ENCODE peak calls at places on chromosomes 4 and X, in six cellular contexts. One of them, this sample, is unnamed.

GRCh38 chr4:102815981-102816380 is 11.4 kb downstream of the UBE2D3 start:
- DNase-seq in fibroblast of pulmonary artery: peak
- DNase-seq in cardiac muscle cell: peak
- DNase-seq in fibroblast of mammary gland: peak
- DNase-seq in breast epithelium: no peak
- DNase-seq in lower leg skin: no peak
- DNase-seq in this sample: no peak

GRCh38 chr4:44671636-44672035 is 6.6 kb upstream of the GUF1 start:
- DNase-seq in lower leg skin: no peak
- DNase-seq in breast epithelium: no peak
- DNase-seq in fibroblast of pulmonary artery: no peak
- DNase-seq in fibroblast of mammary gland: no peak
- DNase-seq in cardiac muscle cell: no peak
- DNase-seq in this sample: no peak

GRCh38 chrX:129759576-129760061 is 20.1 kb upstream of the SASH3 start:
- DNase-seq in cardiac muscle cell: peak
- DNase-seq in fibroblast of pulmonary artery: peak
- DNase-seq in breast epithelium: peak
- DNase-seq in fibroblast of mammary gland: peak
- DNase-seq in lower leg skin: no peak
- DNase-seq in this sample: no peak

GRCh38 chr4:51880016-51880915 is 37.3 kb downstream of the DCUN1D4 start:
- DNase-seq in breast epithelium: no peak
- DNase-seq in fibroblast of pulmonary artery: no peak
- DNase-seq in cardiac muscle cell: no peak
- DNase-seq in lower leg skin: no peak
- DNase-seq in fibroblast of mammary gland: peak
- DNase-seq in this sample: no peak

GRCh38 chr4:145808021-145808650 is 128.2 kb downstream of the C4orf51 start:
- DNase-seq in breast epithelium: no peak
- DNase-seq in lower leg skin: no peak
- DNase-seq in cardiac muscle cell: peak
- DNase-seq in fibroblast of pulmonary artery: peak
- DNase-seq in fibroblast of mammary gland: peak
- DNase-seq in this sample: no peak

GRCh38 chr4:88017516-88018302 is 10.3 kb downstream of the PKD2 start:
- DNase-seq in lower leg skin: no peak
- DNase-seq in cardiac muscle cell: peak
- DNase-seq in fibroblast of pulmonary artery: peak
- DNase-seq in breast epithelium: no peak
- DNase-seq in fibroblast of mammary gland: peak
- DNase-seq in this sample: no peak

GRCh38 chr4:145709336-145709735 is 29.4 kb downstream of the C4orf51 start:
- DNase-seq in lower leg skin: no peak
- DNase-seq in fibroblast of pulmonary artery: no peak
- DNase-seq in breast epithelium: peak
- DNase-seq in fibroblast of mammary gland: no peak
- DNase-seq in cardiac muscle cell: no peak
- DNase-seq in this sample: no peak

GRCh38 chrX:46991664-46992063 is 79.4 kb downstream of the JADE3 start:
- DNase-seq in cardiac muscle cell: no peak
- DNase-seq in lower leg skin: no peak
- DNase-seq in fibroblast of pulmonary artery: no peak
- DNase-seq in breast epithelium: no peak
- DNase-seq in fibroblast of mammary gland: no peak
- DNase-seq in this sample: no peak

GRCh38 chr4:92235741-92236140 is 68.0 kb upstream of the GRID2 start:
- DNase-seq in breast epithelium: no peak
- DNase-seq in lower leg skin: no peak
- DNase-seq in cardiac muscle cell: peak
- DNase-seq in fibroblast of pulmonary artery: peak
- DNase-seq in fibroblast of mammary gland: no peak
- DNase-seq in this sample: no peak

GRCh38 chr4:161522031-161522430 is 641.8 kb downstream of the FSTL5 start:
- DNase-seq in fibroblast of pulmonary artery: peak
- DNase-seq in cardiac muscle cell: peak
- DNase-seq in breast epithelium: no peak
- DNase-seq in fibroblast of mammary gland: no peak
- DNase-seq in lower leg skin: no peak
- DNase-seq in this sample: no peak

GRCh38 chr4:75289843-75290616 is 224.2 kb downstream of the RCHY1 start:
- DNase-seq in fibroblast of mammary gland: peak
- DNase-seq in breast epithelium: no peak
- DNase-seq in lower leg skin: no peak
- DNase-seq in cardiac muscle cell: peak
- DNase-seq in fibroblast of pulmonary artery: peak
- DNase-seq in this sample: no peak

GRCh38 chr4:102778720-102779119 is 18.0 kb upstream of the MANBA start:
- DNase-seq in fibroblast of mammary gland: no peak
- DNase-seq in cardiac muscle cell: no peak
- DNase-seq in breast epithelium: no peak
- DNase-seq in fibroblast of pulmonary artery: no peak
- DNase-seq in lower leg skin: no peak
- DNase-seq in this sample: no peak

GRCh38 chrX:10178866-10179463 is 22.2 kb downstream of the CLCN4 start:
- DNase-seq in fibroblast of pulmonary artery: no peak
- DNase-seq in cardiac muscle cell: no peak
- DNase-seq in breast epithelium: no peak
- DNase-seq in fibroblast of mammary gland: no peak
- DNase-seq in lower leg skin: no peak
- DNase-seq in this sample: no peak

GRCh38 chr4:143986173-143986572 is 33.0 kb downstream of the GYPB start:
- DNase-seq in fibroblast of pulmonary artery: no peak
- DNase-seq in cardiac muscle cell: no peak
- DNase-seq in fibroblast of mammary gland: no peak
- DNase-seq in lower leg skin: no peak
- DNase-seq in breast epithelium: no peak
- DNase-seq in this sample: no peak

GRCh38 chrX:121642415-121642814 is 595.0 kb downstream of the GLUD2 start:
- DNase-seq in cardiac muscle cell: peak
- DNase-seq in fibroblast of pulmonary artery: peak
- DNase-seq in fibroblast of mammary gland: peak
- DNase-seq in breast epithelium: no peak
- DNase-seq in lower leg skin: no peak
- DNase-seq in this sample: no peak

GRCh38 chr4:28435346-28435745 is 1574.7 kb downstream of the STIM2 start:
- DNase-seq in fibroblast of mammary gland: peak
- DNase-seq in lower leg skin: no peak
- DNase-seq in cardiac muscle cell: no peak
- DNase-seq in fibroblast of pulmonary artery: no peak
- DNase-seq in breast epithelium: no peak
- DNase-seq in this sample: no peak

GRCh38 chrX:78625292-78625909 is 33.7 kb downstream of the RTL3 start:
- DNase-seq in lower leg skin: no peak
- DNase-seq in cardiac muscle cell: no peak
- DNase-seq in breast epithelium: no peak
- DNase-seq in fibroblast of mammary gland: no peak
- DNase-seq in fibroblast of pulmonary artery: no peak
- DNase-seq in this sample: no peak

GRCh38 chrX:41302293-41302868 is 31.6 kb upstream of the DDX3X start:
- DNase-seq in fibroblast of mammary gland: no peak
- DNase-seq in breast epithelium: no peak
- DNase-seq in cardiac muscle cell: no peak
- DNase-seq in fibroblast of pulmonary artery: no peak
- DNase-seq in lower leg skin: no peak
- DNase-seq in this sample: no peak

GRCh38 chrX:115642895-115643530 is 82.0 kb downstream of the PLS3 start:
- DNase-seq in cardiac muscle cell: peak
- DNase-seq in fibroblast of pulmonary artery: peak
- DNase-seq in breast epithelium: no peak
- DNase-seq in lower leg skin: no peak
- DNase-seq in fibroblast of mammary gland: peak
- DNase-seq in this sample: peak

GRCh38 chrX:71664889-71665491 is 2.4 kb upstream of the LOC101059915 start:
- DNase-seq in fibroblast of mammary gland: no peak
- DNase-seq in lower leg skin: peak
- DNase-seq in cardiac muscle cell: peak
- DNase-seq in fibroblast of pulmonary artery: no peak
- DNase-seq in breast epithelium: no peak
- DNase-seq in this sample: no peak

GRCh38 chrX:109740076-109740809 is 7.2 kb upstream of the ACSL4 start:
- DNase-seq in fibroblast of mammary gland: peak
- DNase-seq in cardiac muscle cell: peak
- DNase-seq in fibroblast of pulmonary artery: peak
- DNase-seq in lower leg skin: no peak
- DNase-seq in breast epithelium: peak
- DNase-seq in this sample: no peak

GRCh38 chr4:337932-338758 is 531 bp downstream of the ZNF141 start:
- DNase-seq in breast epithelium: peak
- DNase-seq in lower leg skin: peak
- DNase-seq in fibroblast of mammary gland: peak
- DNase-seq in cardiac muscle cell: peak
- DNase-seq in fibroblast of pulmonary artery: peak
- DNase-seq in this sample: no peak

GRCh38 chr4:181176306-181176705 is 1066.9 kb upstream of the TENM3 start:
- DNase-seq in cardiac muscle cell: no peak
- DNase-seq in breast epithelium: no peak
- DNase-seq in fibroblast of mammary gland: peak
- DNase-seq in fibroblast of pulmonary artery: no peak
- DNase-seq in lower leg skin: no peak
- DNase-seq in this sample: no peak

GRCh38 chr4:19382993-19383392 is 868.7 kb upstream of the SLIT2 start:
- DNase-seq in fibroblast of mammary gland: peak
- DNase-seq in lower leg skin: no peak
- DNase-seq in breast epithelium: no peak
- DNase-seq in fibroblast of pulmonary artery: peak
- DNase-seq in cardiac muscle cell: no peak
- DNase-seq in this sample: no peak

GRCh38 chr4:98574816-98575215 is 83.6 kb downstream of the TSPAN5 start:
- DNase-seq in lower leg skin: no peak
- DNase-seq in cardiac muscle cell: no peak
- DNase-seq in fibroblast of mammary gland: no peak
- DNase-seq in fibroblast of pulmonary artery: no peak
- DNase-seq in breast epithelium: no peak
- DNase-seq in this sample: no peak

DNA sequence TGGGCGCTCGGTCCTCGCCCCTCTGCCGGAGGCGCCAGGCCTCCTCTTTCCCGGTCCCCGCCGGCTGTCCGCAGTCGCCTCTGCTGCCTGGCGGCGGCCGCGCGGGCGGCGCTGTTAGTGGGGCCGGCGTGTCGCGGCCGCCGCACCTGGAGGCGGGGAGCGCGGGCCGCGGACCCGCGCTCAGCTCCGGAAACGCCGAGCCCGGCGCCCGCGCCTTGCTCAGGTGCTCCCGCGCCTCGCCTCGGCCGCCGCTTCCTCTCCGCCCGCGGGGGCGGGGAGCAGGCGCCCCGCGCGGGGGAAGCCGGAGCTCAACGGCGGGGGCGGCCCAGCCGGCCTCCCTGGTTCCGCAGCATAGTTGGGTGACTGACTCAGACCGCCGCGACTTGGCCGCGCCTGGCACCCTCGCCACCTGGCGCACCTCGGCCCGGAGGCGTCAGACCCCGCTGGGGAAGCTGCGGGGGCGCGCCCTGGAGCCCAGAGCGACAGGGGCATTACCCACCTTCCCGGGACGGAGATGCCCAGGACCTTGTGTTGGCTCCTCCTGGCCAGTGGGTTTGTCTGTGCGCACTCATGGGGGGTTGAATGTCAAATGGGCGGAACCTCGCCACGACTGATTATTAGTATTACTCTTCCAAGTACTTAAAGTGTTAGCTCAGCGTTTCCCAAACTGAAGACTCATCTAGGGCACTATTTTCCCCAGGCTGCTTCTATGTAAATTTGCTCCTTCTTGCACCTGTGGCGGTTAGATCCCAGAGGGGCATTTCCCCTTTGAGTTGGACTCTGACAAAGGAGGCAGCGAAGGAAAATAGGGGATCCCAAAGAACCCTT is at the start of gene ARAP2:
- DNase-seq in lower leg skin: peak
- DNase-seq in cardiac muscle cell: peak
- DNase-seq in fibroblast of mammary gland: peak
- DNase-seq in breast epithelium: peak
- DNase-seq in fibroblast of pulmonary artery: peak
- DNase-seq in this sample: peak
- TF ChIP-seq CTCF in lower leg skin: no peak
- TF ChIP-seq CTCF in cardiac muscle cell: no peak
- TF ChIP-seq CTCF in fibroblast of mammary gland: no peak
- TF ChIP-seq CTCF in breast epithelium: no peak
- TF ChIP-seq CTCF in fibroblast of pulmonary artery: no peak
- TF ChIP-seq CTCF in this sample: no peak

DNA sequence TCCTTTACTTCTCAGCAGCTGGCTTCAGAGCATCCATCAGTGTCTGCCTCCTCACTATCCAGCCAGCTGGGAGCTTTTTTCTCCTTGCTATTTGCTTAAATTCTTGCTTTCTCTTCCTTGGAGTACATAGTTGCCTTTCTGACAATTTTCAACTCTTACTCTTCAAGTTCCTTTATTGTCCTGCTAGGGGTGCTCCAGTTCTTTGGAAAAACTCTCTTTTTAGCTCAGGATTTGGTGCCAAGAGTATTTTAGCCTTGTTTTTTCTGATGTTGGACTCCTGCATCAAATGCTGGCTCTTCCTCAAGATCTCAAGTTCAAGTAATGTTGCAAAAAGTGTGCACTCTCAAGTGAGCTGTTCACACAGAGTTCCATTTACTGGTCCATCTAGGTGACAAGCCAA is 126.4 kb downstream of the KDR start:
- DNase-seq in breast epithelium: no peak
- DNase-seq in lower leg skin: no peak
- DNase-seq in cardiac muscle cell: peak
- DNase-seq in fibroblast of mammary gland: peak
- DNase-seq in fibroblast of pulmonary artery: peak
- DNase-seq in this sample: no peak
- TF ChIP-seq CTCF in breast epithelium: peak
- TF ChIP-seq CTCF in lower leg skin: no peak
- TF ChIP-seq CTCF in cardiac muscle cell: peak
- TF ChIP-seq CTCF in fibroblast of mammary gland: peak
- TF ChIP-seq CTCF in fibroblast of pulmonary artery: peak
- TF ChIP-seq CTCF in this sample: no peak

GRCh38 chr4:70269674-70270073 is 27.3 kb downstream of the CSN3 start:
- DNase-seq in fibroblast of pulmonary artery: peak
- DNase-seq in lower leg skin: no peak
- DNase-seq in fibroblast of mammary gland: peak
- DNase-seq in cardiac muscle cell: peak
- DNase-seq in breast epithelium: no peak
- DNase-seq in this sample: no peak
- TF ChIP-seq CTCF in fibroblast of pulmonary artery: peak
- TF ChIP-seq CTCF in lower leg skin: no peak
- TF ChIP-seq CTCF in fibroblast of mammary gland: peak
- TF ChIP-seq CTCF in cardiac muscle cell: peak
- TF ChIP-seq CTCF in breast epithelium: no peak
- TF ChIP-seq CTCF in this sample: no peak

GRCh38 chr4:24910504-24910903 is 2.3 kb downstream of the CCDC149 start:
- DNase-seq in fibroblast of pulmonary artery: peak
- DNase-seq in breast epithelium: no peak
- DNase-seq in fibroblast of mammary gland: peak
- DNase-seq in lower leg skin: no peak
- DNase-seq in cardiac muscle cell: peak
- DNase-seq in this sample: no peak

GRCh38 chr4:24913099-24913445 is 230 bp upstream of the CCDC149 start:
- DNase-seq in breast epithelium: no peak
- DNase-seq in fibroblast of mammary gland: no peak
- DNase-seq in fibroblast of pulmonary artery: peak
- DNase-seq in lower leg skin: no peak
- DNase-seq in cardiac muscle cell: no peak
- DNase-seq in this sample: no peak

GRCh38 chr4:24914460-24914859 is 1.6 kb upstream of the CCDC149 start:
- DNase-seq in fibroblast of pulmonary artery: no peak
- DNase-seq in breast epithelium: no peak
- DNase-seq in lower leg skin: peak
- DNase-seq in cardiac muscle cell: no peak
- DNase-seq in fibroblast of mammary gland: peak
- DNase-seq in this sample: no peak

GRCh38 chr4:24915121-24915922 is 2.5 kb upstream of the CCDC149 start:
- DNase-seq in lower leg skin: no peak
- DNase-seq in breast epithelium: peak
- DNase-seq in fibroblast of pulmonary artery: peak
- DNase-seq in cardiac muscle cell: no peak
- DNase-seq in fibroblast of mammary gland: no peak
- DNase-seq in this sample: no peak

GRCh38 chr4:24912252-24913098 is at the start of gene CCDC149:
- DNase-seq in breast epithelium: peak
- DNase-seq in fibroblast of pulmonary artery: peak
- DNase-seq in cardiac muscle cell: peak
- DNase-seq in lower leg skin: peak
- DNase-seq in fibroblast of mammary gland: peak
- DNase-seq in this sample: peak
- TF ChIP-seq CTCF in breast epithelium: no peak
- TF ChIP-seq CTCF in fibroblast of pulmonary artery: no peak
- TF ChIP-seq CTCF in cardiac muscle cell: no peak
- TF ChIP-seq CTCF in lower leg skin: no peak
- TF ChIP-seq CTCF in fibroblast of mammary gland: no peak
- TF ChIP-seq CTCF in this sample: no peak

This sample was measured in mesothelial cell of epicardium.